ENCODE peak calls at places on chromosomes 7 and 10, in five cellular contexts. G, X, P, Q and I are unnamed samples.

GRCh38 chr7:141585592-141586510 is 34.6 kb downstream of the AGK start:
- DNase-seq in P (no peak), G (no peak), X (no peak), Q (peak; percentile 28), I (no peak)

GRCh38 chr10:77297370-77297692 is 340.3 kb downstream of the KCNMA1 start:
- DNase-seq in G (no peak), Q (no peak), P (no peak), X (no peak), I (no peak)

GRCh38 chr7:22586806-22587180 is 86.8 kb upstream of the STEAP1B start:
- DNase-seq in X (no peak), G (no peak), P (peak; percentile 46), Q (no peak), I (no peak)

GRCh38 chr7:28169166-28169713 is 11.4 kb downstream of the JAZF1 start:
- DNase-seq in X (no peak), P (no peak), G (no peak), Q (no peak), I (no peak)

GRCh38 chr7:105204520-105204919 is 184.2 kb downstream of the SRPK2 start:
- DNase-seq in P (no peak), X (no peak), Q (no peak), G (no peak), I (no peak)

GRCh38 chr7:42959549-42959948 is 27.4 kb downstream of the MRPL32 start:
- DNase-seq in X (no peak), P (no peak), G (no peak), Q (no peak), I (no peak)

GRCh38 chr10:26446258-26446657 is 8.1 kb downstream of the APBB1IP start:
- DNase-seq in G (no peak), Q (no peak), X (no peak), P (no peak), I (no peak)

GRCh38 chr10:71893258-71893815 is 42.3 kb upstream of the PSAP start:
- DNase-seq in G (no peak), X (no peak), Q (no peak), P (no peak), I (no peak)

GRCh38 chr10:20110435-20111119 is 294.3 kb downstream of the PLXDC2 start:
- DNase-seq in X (no peak), Q (no peak), G (no peak), P (no peak), I (no peak)

GRCh38 chr7:106421181-106421762 is 136.5 kb upstream of the NAMPT start:
- DNase-seq in G (no peak), P (no peak), X (peak; percentile 55), Q (no peak), I (peak; percentile 24)

GRCh38 chr10:21926949-21927348 is 76.6 kb downstream of the DNAJC1 start:
- DNase-seq in P (peak; percentile 72), X (no peak), G (no peak), Q (no peak), I (no peak)

GRCh38 chr10:29186221-29186620 is 102.6 kb upstream of the LYZL1 start:
- DNase-seq in X (no peak), G (no peak), Q (no peak), P (no peak), I (no peak)

GRCh38 chr10:125032474-125032873 is 90.6 kb downstream of the ZRANB1 start:
- DNase-seq in P (no peak), G (no peak), X (no peak), Q (no peak), I (no peak)

GRCh38 chr10:12925845-12926244 is 75.7 kb downstream of the CCDC3 start:
- DNase-seq in X (no peak), G (no peak), P (no peak), Q (no peak), I (no peak)

GRCh38 chr7:135721198-135721820 is 6.7 kb downstream of the SLC13A4 start:
- DNase-seq in X (no peak), G (no peak), P (no peak), Q (no peak), I (no peak)

GRCh38 chr10:99412100-99412499 is 18.3 kb downstream of the GOT1 start:
- DNase-seq in X (no peak), G (no peak), Q (no peak), P (no peak), I (no peak)
- TF ChIP-seq CTCF in X (no peak), G (peak; percentile 14), Q (peak; percentile 30), P (no peak), I (no peak)

DNA sequence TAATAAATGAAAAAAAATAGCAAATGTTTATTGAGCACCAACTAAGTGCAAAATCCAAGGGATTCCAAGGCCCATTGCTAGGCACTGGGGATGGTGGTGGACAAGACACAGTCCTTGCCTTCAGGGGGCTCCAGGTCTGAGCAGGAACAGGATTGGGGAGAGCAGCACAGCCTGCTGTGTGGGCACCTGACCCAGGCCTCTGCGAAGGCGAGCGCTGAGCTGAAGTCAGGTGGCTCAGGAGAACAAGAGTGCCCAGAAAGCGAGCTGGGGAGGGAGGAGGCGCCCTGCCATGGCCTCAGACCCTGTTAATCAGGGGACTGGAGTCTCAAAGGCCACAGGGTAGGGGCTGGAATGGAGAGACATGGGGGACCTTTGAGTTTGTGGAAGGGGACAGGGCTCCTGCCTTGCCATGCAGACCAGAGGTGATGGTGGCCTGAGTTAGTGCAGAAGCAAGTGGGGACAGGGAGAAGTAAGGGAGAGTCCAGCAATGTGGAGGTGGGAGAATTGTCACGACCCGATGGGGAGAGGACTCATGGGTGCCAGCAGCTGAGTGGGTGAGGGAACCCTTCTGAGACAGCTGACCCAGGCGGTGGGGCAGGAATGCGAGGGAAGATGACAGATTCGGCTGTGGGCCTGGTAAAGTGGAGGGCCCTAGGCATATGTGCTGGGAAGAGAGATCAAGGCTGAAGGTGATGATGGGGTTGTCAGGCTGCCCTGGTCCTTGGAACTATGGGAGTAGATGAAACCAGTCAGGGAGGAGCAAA is 4.1 kb upstream of the ORAI2 start:
- DNase-seq in G (no peak), Q (no peak), X (no peak), P (no peak), I (no peak)
- TF ChIP-seq POLR2AphosphoS5 in G (no peak), Q (no peak), X (no peak), P (no peak), I (no peak)

GRCh38 chr10:59003203-59003602 is 173.2 kb upstream of the PHYHIPL start:
- DNase-seq in Q (no peak), P (no peak), G (no peak), X (no peak), I (no peak)
- H3K4me1 ChIP-seq in Q (no peaks in the 10 kb centered on the region), P (no peaks in the 10 kb centered on the region), G (no peaks in the 10 kb centered on the region), X (no peaks in the 10 kb centered on the region), I (no peaks in the 10 kb centered on the region)

GRCh38 chr7:7104314-7104698 is 78.0 kb upstream of the C1GALT1 start:
- DNase-seq in X (no peak), G (no peak), Q (no peak), P (peak; percentile 89), I (no peak)

GRCh38 chr7:7102906-7103305 is 79.4 kb upstream of the C1GALT1 start:
- DNase-seq in Q (no peak), P (no peak), X (no peak), G (no peak), I (no peak)

GRCh38 chr7:7104971-7105370 is 77.4 kb upstream of the C1GALT1 start:
- DNase-seq in P (peak; percentile 74), G (no peak), X (no peak), Q (no peak), I (no peak)

GRCh38 chr7:7105800-7106582 is 76.4 kb upstream of the C1GALT1 start:
- DNase-seq in G (no peak), Q (no peak), P (no peak), X (no peak), I (no peak)

GRCh38 chr7:7103343-7104313 is 78.7 kb upstream of the C1GALT1 start:
- DNase-seq in Q (peak; percentile 50), P (peak; percentile 82), G (peak; percentile 48), X (no peak), I (peak; percentile 27)
- TF ChIP-seq CTCF in Q (peak; percentile 77), P (peak; percentile 76), G (peak; percentile 54), X (peak; percentile 70), I (peak; percentile 64)

DNA sequence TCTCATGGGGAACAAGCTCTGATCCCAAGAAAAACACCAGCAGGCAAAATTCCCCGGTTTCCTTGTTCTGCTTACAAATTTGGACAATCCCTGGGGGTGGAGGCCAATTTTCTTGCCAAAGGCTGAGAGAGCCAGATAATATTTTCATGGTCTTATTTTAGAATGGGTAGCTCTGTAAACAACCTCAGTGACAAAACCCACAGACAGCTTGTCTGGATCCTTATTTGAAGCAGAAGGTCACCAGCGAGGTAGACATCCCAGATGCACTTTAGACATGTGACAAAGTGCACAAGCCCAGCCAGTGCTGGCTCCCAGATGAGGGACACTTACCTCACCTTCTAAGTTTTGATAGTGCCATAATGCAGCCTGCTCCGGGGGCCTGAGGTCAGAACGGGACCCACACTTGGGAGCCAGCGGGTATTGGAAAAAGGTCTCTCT is 102.6 kb upstream of the DDC start:
- DNase-seq in X (no peak), Q (no peak), G (no peak), P (no peak), I (no peak)
- TF ChIP-seq POLR2AphosphoS5 in X (peak; percentile 20), Q (no peak), G (no peak), P (no peak), I (peak; percentile 15)

GRCh38 chr10:23371073-23371472 is 26.5 kb upstream of the C10orf67 start:
- DNase-seq in Q (no peak), G (no peak), X (no peak), P (no peak), I (no peak)
- H3K4me1 ChIP-seq in Q (no peaks in the 10 kb centered on the region), G (no peaks in the 10 kb centered on the region), X (no peaks in the 10 kb centered on the region), P (no peaks in the 10 kb centered on the region), I (no peaks in the 10 kb centered on the region)